ENCODE peak calls at places on chromosomes 6 and 20, in six cellular contexts. One of them, this sample, is unnamed.

GRCh38 chr6:22883061-22883717 is 313.8 kb downstream of the HDGFL1 start:
- DNase-seq in AG04450: no peak
- DNase-seq in substantia nigra: no peak
- DNase-seq in adrenal gland: no peak
- DNase-seq in NCI-H1105: no peak
- DNase-seq in T1000: no peak
- DNase-seq in this sample: no peak

GRCh38 chr6:3390698-3391097 is 66.2 kb downstream of the SLC22A23 start:
- DNase-seq in AG04450: no peak
- DNase-seq in substantia nigra: peak; percentile 61
- DNase-seq in adrenal gland: peak; percentile 57
- DNase-seq in NCI-H1105: no peak
- DNase-seq in T1000: no peak
- DNase-seq in this sample: no peak

GRCh38 chr20:37295001-37295400 is 5.5 kb downstream of the MANBAL start:
- DNase-seq in AG04450: peak; percentile 87
- DNase-seq in substantia nigra: no peak
- DNase-seq in adrenal gland: peak; percentile 86
- DNase-seq in NCI-H1105: no peak
- DNase-seq in T1000: peak; percentile 72
- DNase-seq in this sample: peak; percentile 98

GRCh38 chr6:14270925-14271791 is 153.6 kb downstream of the CD83 start:
- DNase-seq in AG04450: peak; percentile 20
- DNase-seq in substantia nigra: no peak
- DNase-seq in adrenal gland: no peak
- DNase-seq in NCI-H1105: no peak
- DNase-seq in T1000: peak; percentile 87
- DNase-seq in this sample: peak; percentile 96

GRCh38 chr20:5657190-5657872 is 92.9 kb upstream of the SHLD1 start:
- DNase-seq in AG04450: peak; percentile 91
- DNase-seq in substantia nigra: peak; percentile 17
- DNase-seq in adrenal gland: peak; percentile 86
- DNase-seq in NCI-H1105: no peak
- DNase-seq in T1000: peak; percentile 22
- DNase-seq in this sample: peak; percentile 31

GRCh38 chr20:64053841-64054661 is 4.6 kb upstream of the SOX18 start:
- DNase-seq in AG04450: no peak
- DNase-seq in substantia nigra: no peak
- DNase-seq in adrenal gland: peak; percentile 79
- DNase-seq in NCI-H1105: no peak
- DNase-seq in T1000: no peak
- DNase-seq in this sample: peak; percentile 21

GRCh38 chr20:58875541-58876134 is 23.1 kb downstream of the GNAS start:
- DNase-seq in AG04450: no peak
- DNase-seq in substantia nigra: no peak
- DNase-seq in adrenal gland: peak; percentile 94
- DNase-seq in NCI-H1105: no peak
- DNase-seq in T1000: peak; percentile 16
- DNase-seq in this sample: no peak

GRCh38 chr20:31951530-31952453 is at the start of gene PDRG1:
- DNase-seq in AG04450: peak; percentile 93
- DNase-seq in substantia nigra: peak; percentile 83
- DNase-seq in adrenal gland: peak; percentile 98
- DNase-seq in NCI-H1105: peak; percentile 96
- DNase-seq in T1000: peak; percentile 87
- DNase-seq in this sample: peak; percentile 99

GRCh38 chr6:704037-704436 is 11.1 kb upstream of the EXOC2 start:
- DNase-seq in AG04450: no peak
- DNase-seq in substantia nigra: no peak
- DNase-seq in adrenal gland: no peak
- DNase-seq in NCI-H1105: no peak
- DNase-seq in T1000: no peak
- DNase-seq in this sample: no peak

GRCh38 chr6:17932362-17932852 is 55.0 kb downstream of the KIF13A start:
- DNase-seq in AG04450: peak; percentile 73
- DNase-seq in substantia nigra: no peak
- DNase-seq in adrenal gland: peak; percentile 75
- DNase-seq in NCI-H1105: no peak
- DNase-seq in T1000: no peak
- DNase-seq in this sample: no peak

GRCh38 chr6:36829919-36830544 is 9.2 kb downstream of the CPNE5 start:
- DNase-seq in AG04450: no peak
- DNase-seq in substantia nigra: peak; percentile 58
- DNase-seq in adrenal gland: peak; percentile 89
- DNase-seq in NCI-H1105: peak; percentile 82
- DNase-seq in T1000: no peak
- DNase-seq in this sample: no peak

GRCh38 chr6:143405381-143406154 is 44.9 kb downstream of the ADAT2 start:
- DNase-seq in AG04450: no peak
- DNase-seq in substantia nigra: no peak
- DNase-seq in adrenal gland: no peak
- DNase-seq in NCI-H1105: no peak
- DNase-seq in T1000: no peak
- DNase-seq in this sample: no peak

GRCh38 chr20:3199976-3200755 is 4.3 kb downstream of the DDRGK1 start:
- DNase-seq in AG04450: no peak
- DNase-seq in substantia nigra: no peak
- DNase-seq in adrenal gland: no peak
- DNase-seq in NCI-H1105: no peak
- DNase-seq in T1000: no peak
- DNase-seq in this sample: no peak

GRCh38 chr6:41228616-41229015 is 467 bp downstream of the TREML4 start:
- DNase-seq in AG04450: no peak
- DNase-seq in substantia nigra: no peak
- DNase-seq in adrenal gland: no peak
- DNase-seq in NCI-H1105: no peak
- DNase-seq in T1000: no peak
- DNase-seq in this sample: no peak

GRCh38 chr6:170416959-170417606 is 110.5 kb downstream of the FAM120B start:
- DNase-seq in AG04450: no peak
- DNase-seq in substantia nigra: no peak
- DNase-seq in adrenal gland: no peak
- DNase-seq in NCI-H1105: no peak
- DNase-seq in T1000: no peak
- DNase-seq in this sample: no peak

GRCh38 chr20:23153696-23154341 is 67.7 kb upstream of the CD93 start:
- DNase-seq in AG04450: no peak
- DNase-seq in substantia nigra: no peak
- DNase-seq in adrenal gland: no peak
- DNase-seq in NCI-H1105: no peak
- DNase-seq in T1000: no peak
- DNase-seq in this sample: no peak

GRCh38 chr6:158660331-158660730 is 10.5 kb downstream of the SYTL3 start:
- DNase-seq in AG04450: no peak
- DNase-seq in substantia nigra: no peak
- DNase-seq in adrenal gland: no peak
- DNase-seq in NCI-H1105: peak; percentile 98
- DNase-seq in T1000: no peak
- DNase-seq in this sample: no peak

This sample was measured in SW 1271.